ENCODE peak calls at places on chromosomes 16 and 17, in seven cellular contexts. B is GM23338, U is transverse colon, Y is K562, N is breast epithelium, A is HCT116, K is stomach. H is an unnamed sample.

GRCh38 chr16:9107025-9107970 is 15.9 kb downstream of the HAPSTR1 start:
- DNase-seq in B (no peak), U (no peak), Y (no peak), N (no peak), A (no peak), K (no peak), H (no peak)

GRCh38 chr16:9092282-9092962 is 978 bp downstream of the HAPSTR1 start:
- DNase-seq in B (peak), U (peak), Y (peak), N (peak), A (no peak), K (peak), H (peak)

GRCh38 chr16:87295259-87295658 is 21.9 kb downstream of the C16orf95 start:
- DNase-seq in B (peak), U (no peak), Y (peak), N (no peak), A (peak), K (no peak), H (no peak)

GRCh38 chr17:21282231-21282630 is 2.3 kb upstream of the MAP2K3 start:
- DNase-seq in B (no peak), U (no peak), Y (no peak), N (no peak), A (peak), K (no peak), H (no peak)

GRCh38 chr16:55711959-55712876 is 56.4 kb downstream of the SLC6A2 start:
- DNase-seq in B (peak), U (peak), Y (peak), N (no peak), A (peak), K (peak), H (peak)

GRCh38 chr16:53282975-53283946 is 151.0 kb upstream of the RBL2 start:
- DNase-seq in B (peak), U (no peak), Y (peak), N (no peak), A (peak), K (no peak), H (no peak)

GRCh38 chr17:68489919-68490318 is 22.3 kb upstream of the PRKAR1A start:
- DNase-seq in B (no peak), U (no peak), Y (no peak), N (no peak), A (no peak), K (no peak), H (no peak)

GRCh38 chr17:39573447-39574298 is 34.0 kb downstream of the NEUROD2 start:
- DNase-seq in B (peak), U (peak), Y (peak), N (peak), A (peak), K (peak), H (peak)

GRCh38 chr17:20232611-20233010 is 223.5 kb downstream of the SPECC1 start:
- DNase-seq in B (no peak), U (no peak), Y (no peak), N (no peak), A (no peak), K (no peak), H (no peak)

GRCh38 chr16:79272141-79272577 is 328.4 kb downstream of the MAF start:
- DNase-seq in B (no peak), U (peak), Y (no peak), N (no peak), A (no peak), K (no peak), H (no peak)

GRCh38 chr16:28264656-28265055 is 27.7 kb upstream of the SBK1 start:
- DNase-seq in B (no peak), U (peak), Y (peak), N (peak), A (no peak), K (peak), H (no peak)

GRCh38 chr16:78704421-78704820 is 605.0 kb downstream of the WWOX start:
- DNase-seq in B (no peak), U (no peak), Y (no peak), N (no peak), A (no peak), K (no peak), H (no peak)

GRCh38 chr17:42779942-42780815 is at the start of gene WNK4:
- DNase-seq in B (peak), U (peak), Y (peak), N (no peak), A (no peak), K (peak), H (peak)

GRCh38 chr17:41067281-41067680 is 1.6 kb upstream of the KRTAP2-4 start:
- DNase-seq in B (no peak), U (no peak), Y (no peak), N (no peak), A (no peak), K (no peak), H (no peak)

GRCh38 chr16:15643453-15644305 is 725 bp upstream of the MARF1 start:
- DNase-seq in B (peak), U (peak), Y (peak), N (no peak), A (peak), K (no peak), H (peak)

GRCh38 chr16:74944466-74944865 is 40.5 kb downstream of the WDR59 start:
- DNase-seq in B (no peak), U (no peak), Y (no peak), N (no peak), A (no peak), K (no peak), H (no peak)

GRCh38 chr16:29824589-29825144 is 4.4 kb downstream of the MVP start:
- DNase-seq in B (no peak), U (no peak), Y (no peak), N (no peak), A (no peak), K (no peak), H (no peak)

GRCh38 chr17:29102741-29103181 is 59.8 kb downstream of the PIPOX start:
- DNase-seq in B (no peak), U (no peak), Y (no peak), N (no peak), A (no peak), K (no peak), H (no peak)

GRCh38 chr17:80395402-80396151 is 19.4 kb upstream of the ENDOV start:
- DNase-seq in B (peak), U (no peak), Y (no peak), N (no peak), A (no peak), K (no peak), H (no peak)

GRCh38 chr16:28166394-28167208 is 45.2 kb downstream of the XPO6 start:
- DNase-seq in B (no peak), U (no peak), Y (no peak), N (no peak), A (peak), K (no peak), H (no peak)

GRCh38 chr17:77451894-77452852 is 311.4 kb downstream of the SEC14L1 start:
- DNase-seq in B (peak), U (peak), Y (peak), N (peak), A (no peak), K (peak), H (peak)

DNA sequence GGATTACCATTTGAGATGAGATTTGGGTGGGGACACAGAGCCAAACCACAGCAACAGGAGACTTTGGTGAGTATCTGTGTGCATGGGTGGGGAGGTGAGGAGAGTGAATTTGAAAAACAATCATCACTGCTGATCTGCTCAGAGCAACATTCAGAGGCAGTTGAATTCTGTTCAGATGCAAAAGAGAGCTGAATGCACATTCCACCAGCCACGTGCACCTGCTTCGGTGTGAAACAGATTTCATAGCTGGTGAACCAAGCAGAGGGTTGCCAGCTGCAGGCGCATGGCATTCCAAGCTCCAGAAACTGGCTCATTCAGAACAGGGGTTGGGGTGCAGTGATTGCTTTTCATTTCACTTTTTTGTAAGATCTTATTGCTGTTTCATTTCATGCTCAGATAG is 233.1 kb upstream of the FOXF1 start:
- DNase-seq in B (peak), U (no peak), Y (no peak), N (no peak), A (no peak), K (no peak), H (no peak)
- H3K27ac ChIP-seq in B (peak), U (no peak), Y (no peak), N (no peak), A (no peak), K (no peak), H (no peak)

GRCh38 chr16:89742948-89743347 is 21.6 kb downstream of the ZNF276 start:
- DNase-seq in B (no peak), U (no peak), Y (no peak), N (no peak), A (no peak), K (no peak), H (no peak)
- TF ChIP-seq POLR2AphosphoS5 in B (no peak), U (no peak), Y (peak), N (no peak), A (no peak), K (no peak), H (no peak)

GRCh38 chr17:3693099-3693498 is 2.9 kb downstream of the P2RX5 start:
- DNase-seq in B (no peak), U (no peak), Y (no peak), N (no peak), A (no peak), K (no peak), H (no peak)

GRCh38 chr17:3697157-3697515 is 1.2 kb upstream of the P2RX5 start:
- DNase-seq in B (no peak), U (no peak), Y (no peak), N (no peak), A (no peak), K (no peak), H (no peak)

GRCh38 chr17:3693829-3694231 is 2.1 kb downstream of the P2RX5 start:
- DNase-seq in B (no peak), U (peak), Y (no peak), N (no peak), A (no peak), K (no peak), H (no peak)

GRCh38 chr17:3695723-3696411 is at the start of gene P2RX5:
- DNase-seq in B (peak), U (peak), Y (peak), N (no peak), A (no peak), K (no peak), H (no peak)

DNA sequence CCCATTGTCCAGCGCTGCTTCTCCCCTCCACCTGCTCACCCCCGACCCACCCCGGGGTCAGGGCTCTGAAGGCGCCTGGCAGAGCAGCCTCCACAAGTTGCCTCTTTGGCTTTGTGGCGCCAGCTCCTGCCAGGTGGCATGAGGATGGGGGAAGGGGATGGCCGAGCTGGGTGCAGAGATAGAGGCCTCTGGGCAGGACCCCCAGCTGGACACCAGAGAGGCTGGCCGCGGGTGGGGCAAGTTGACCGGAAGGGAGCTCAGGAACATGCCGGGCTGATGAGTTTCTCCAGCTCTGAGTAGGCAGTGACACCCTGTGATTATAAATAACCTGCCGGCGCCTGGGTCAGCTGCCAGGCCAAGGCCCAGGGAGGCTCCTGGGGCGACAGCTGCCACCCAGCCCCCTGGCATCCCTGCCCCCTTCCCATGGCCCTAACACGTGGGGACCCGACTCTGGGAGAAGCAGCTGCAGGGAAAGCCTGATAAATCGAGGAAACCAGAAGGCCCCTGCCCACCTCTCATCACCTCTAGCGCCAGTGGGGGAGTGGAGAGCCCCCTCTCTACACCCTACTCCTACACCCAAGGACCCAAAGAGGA is 729 bp downstream of the P2RX5 start:
- DNase-seq in B (no peak), U (peak), Y (no peak), N (no peak), A (no peak), K (no peak), H (no peak)
- H3K27ac ChIP-seq in B (no peak), U (peak), Y (no peak), N (no peak), A (peak), K (no peak), H (no peak)

GRCh38 chr17:57597531-57598453 is 147.3 kb downstream of the CCDC182 start:
- DNase-seq in B (peak), U (peak), Y (peak), N (peak), A (peak), K (peak), H (peak)
- TF ChIP-seq POLR2AphosphoS5 in B (no peak), U (no peak), Y (no peak), N (no peak), A (no peak), K (no peak), H (peak)

H was measured in prostate gland.